ENCODE peak calls at places on chromosome 9, in five cellular contexts. Y is cardiac fibroblast, G is K562, F is foreskin fibroblast, V is pancreas. S is an unnamed sample.

GRCh38 chr9:69760278-69760610 is 433 bp upstream of the PTAR1 start:
- DNase-seq in F (no peak), Y (no peak), G (no peak), V (peak), S (no peak)

GRCh38 chr9:128688501-128689292 is at the start of gene SET:
- DNase-seq in V (peak), Y (peak), G (peak), F (peak), S (peak)

GRCh38 chr9:75889977-75890540 is 414 bp upstream of the PCSK5 start:
- DNase-seq in F (peak), G (no peak), Y (peak), V (peak), S (no peak)

GRCh38 chr9:92715488-92716231 is 45.7 kb upstream of the IPPK start:
- DNase-seq in G (peak), Y (no peak), V (no peak), F (no peak), S (no peak)

GRCh38 chr9:117416856-117417255 is 2.0 kb upstream of the ASTN2 start:
- DNase-seq in F (no peak), Y (no peak), G (no peak), V (no peak), S (no peak)

GRCh38 chr9:78612089-78612488 is 315.2 kb downstream of the PSAT1 start:
- DNase-seq in F (no peak), V (no peak), G (no peak), Y (peak), S (no peak)

GRCh38 chr9:137878146-137878941 is 762 bp downstream of the CACNA1B start:
- DNase-seq in G (peak), V (peak), Y (peak), F (no peak), S (peak)

GRCh38 chr9:99356512-99356971 is 134.5 kb downstream of the SEC61B start:
- DNase-seq in G (no peak), V (no peak), F (peak), Y (no peak), S (peak)

GRCh38 chr9:79731483-79731882 is 159.7 kb downstream of the TLE4 start:
- DNase-seq in G (no peak), F (peak), Y (no peak), V (no peak), S (peak)

GRCh38 chr9:14903040-14903439 is 7.2 kb downstream of the FREM1 start:
- DNase-seq in Y (no peak), V (no peak), F (no peak), G (no peak), S (no peak)

GRCh38 chr9:6711403-6711802 is 46.4 kb upstream of the KDM4C start:
- DNase-seq in F (peak), Y (peak), G (no peak), V (no peak), S (peak)

GRCh38 chr9:88776717-88777497 is 214.4 kb upstream of the S1PR3 start:
- DNase-seq in Y (peak), V (no peak), G (peak), F (peak), S (no peak)

GRCh38 chr9:98158071-98158791 is 34.2 kb downstream of the CORO2A start:
- DNase-seq in Y (no peak), G (no peak), V (peak), F (no peak), S (no peak)

GRCh38 chr9:129365196-129365595 is 187.1 kb upstream of the IER5L start:
- DNase-seq in V (no peak), F (no peak), G (no peak), Y (peak), S (no peak)

GRCh38 chr9:23245067-23245466 is 581.0 kb downstream of the ELAVL2 start:
- DNase-seq in V (no peak), Y (no peak), G (no peak), F (no peak), S (no peak)

GRCh38 chr9:15308511-15308910 is 1.5 kb upstream of the TTC39B start:
- DNase-seq in G (no peak), F (peak), V (no peak), Y (peak), S (no peak)

GRCh38 chr9:696332-697090 is 145.0 kb upstream of the DMRT1 start:
- DNase-seq in G (no peak), V (no peak), F (peak), Y (peak), S (no peak)

GRCh38 chr9:137462396-137463193 is 3.5 kb upstream of the NSMF start:
- DNase-seq in Y (no peak), V (peak), G (no peak), F (no peak), S (no peak)

GRCh38 chr9:35859310-35859994 is 10.7 kb downstream of the OR13J1 start:
- DNase-seq in V (no peak), Y (peak), F (peak), G (no peak), S (no peak)

GRCh38 chr9:98978231-98978681 is 34.5 kb downstream of the COL15A1 start:
- DNase-seq in V (no peak), F (no peak), Y (no peak), G (no peak), S (no peak)

GRCh38 chr9:100739208-100739607 is 161.3 kb downstream of the CAVIN4 start:
- DNase-seq in G (no peak), V (no peak), Y (no peak), F (no peak), S (no peak)

GRCh38 chr9:115046786-115047185 is 71.2 kb downstream of the TNC start:
- DNase-seq in G (no peak), Y (no peak), F (no peak), V (no peak), S (no peak)

GRCh38 chr9:134988706-134989105 is 71.0 kb upstream of the FCN1 start:
- DNase-seq in G (no peak), F (no peak), V (no peak), Y (no peak), S (no peak)

GRCh38 chr9:36820392-36820861 is 213.6 kb downstream of the PAX5 start:
- DNase-seq in F (peak), V (no peak), G (no peak), Y (peak), S (no peak)

GRCh38 chr9:127783111-127783621 is 2.7 kb upstream of the CDK9 start:
- DNase-seq in V (peak), G (no peak), Y (no peak), F (no peak), S (no peak)

GRCh38 chr9:72540348-72540873 is 19.0 kb downstream of the TMC1 start:
- DNase-seq in G (peak), F (peak), Y (peak), V (no peak), S (no peak)

GRCh38 chr9:134442486-134443168 is 116.4 kb downstream of the RXRA start:
- DNase-seq in F (peak), G (no peak), V (peak), Y (peak), S (no peak)

GRCh38 chr9:95316794-95317118 is 753 bp downstream of the FANCC start:
- DNase-seq in F (peak), V (peak), Y (peak), G (peak), S (no peak)

GRCh38 chr9:129938291-129938979 is 103.2 kb downstream of the USP20 start:
- DNase-seq in G (peak), Y (peak), F (peak), V (no peak), S (no peak)

GRCh38 chr9:133704711-133705181 is 33.4 kb downstream of the SARDH start:
- DNase-seq in F (no peak), G (no peak), V (peak), Y (no peak), S (no peak)

GRCh38 chr9:76136986-76137385 is 246.5 kb downstream of the PCSK5 start:
- DNase-seq in Y (peak), F (peak), V (no peak), G (no peak), S (no peak)

GRCh38 chr9:84996049-84996448 is 326.5 kb downstream of the NTRK2 start:
- DNase-seq in G (no peak), Y (no peak), V (no peak), F (no peak), S (no peak)

GRCh38 chr9:6450641-6451375 is 37.8 kb downstream of the UHRF2 start:
- DNase-seq in Y (no peak), G (no peak), V (no peak), F (no peak), S (no peak)

GRCh38 chr9:76912631-76913275 is 6.8 kb upstream of the PRUNE2 start:
- DNase-seq in G (peak), V (no peak), F (peak), Y (peak), S (peak)

DNA sequence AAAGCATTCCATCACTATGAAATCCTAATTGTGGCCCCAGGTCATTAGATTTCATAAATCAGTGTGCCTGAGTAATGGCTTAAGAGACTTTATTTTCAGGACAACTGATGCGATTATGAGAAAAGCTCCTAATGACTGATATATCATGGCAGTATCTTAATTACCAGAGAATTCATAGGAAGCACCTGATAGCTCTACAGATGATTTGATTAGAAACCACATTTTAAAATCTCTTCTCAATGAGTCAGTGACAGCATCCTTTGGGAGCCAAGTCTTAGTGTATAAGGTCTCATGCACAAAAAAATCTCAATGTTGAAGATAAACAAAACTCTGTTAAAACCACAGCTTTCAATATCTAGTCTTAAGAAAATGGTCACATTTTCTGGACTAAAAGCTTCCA is 613.7 kb upstream of the KLF4 start:
- DNase-seq in G (no peak), Y (peak), V (no peak), F (no peak), S (peak)
- TF ChIP-seq CTCF in G (no peak), Y (no peak), V (no peak), F (no peak), S (no peak)

GRCh38 chr9:91302831-91303230 is 58.9 kb downstream of the AUH start:
- DNase-seq in G (no peak), F (peak), V (no peak), Y (peak), S (peak)
- H3K4me3 ChIP-seq in G (no peak), F (no peak), V (no peak), Y (no peak), S (no peak)

GRCh38 chr9:83065233-83065632 is 2.3 kb upstream of the RASEF start:
- DNase-seq in F (no peak), V (no peak), Y (no peak), G (no peak), S (no peak)

GRCh38 chr9:83060557-83060956 is 2.4 kb downstream of the RASEF start:
- DNase-seq in G (no peak), F (no peak), Y (no peak), V (peak), S (peak)

GRCh38 chr9:83062011-83062652 is 810 bp downstream of the RASEF start:
- DNase-seq in V (peak), Y (peak), F (no peak), G (no peak), S (no peak)

GRCh38 chr9:83061036-83061435 is 1.9 kb downstream of the RASEF start:
- DNase-seq in Y (no peak), V (no peak), G (no peak), F (no peak), S (no peak)

GRCh38 chr9:83062653-83063527 is at the start of gene RASEF:
- DNase-seq in V (peak), G (no peak), F (no peak), Y (no peak), S (no peak)
- TF ChIP-seq CTCF in V (no peak), G (no peak), F (no peak), Y (no peak), S (no peak)

GRCh38 chr9:113596616-113597320 is 133.2 kb downstream of the RGS3 start:
- DNase-seq in G (no peak), Y (no peak), V (no peak), F (no peak), S (no peak)
- H3K4me3 ChIP-seq in G (no peak), Y (peak), V (no peak), F (peak), S (peak)

DNA sequence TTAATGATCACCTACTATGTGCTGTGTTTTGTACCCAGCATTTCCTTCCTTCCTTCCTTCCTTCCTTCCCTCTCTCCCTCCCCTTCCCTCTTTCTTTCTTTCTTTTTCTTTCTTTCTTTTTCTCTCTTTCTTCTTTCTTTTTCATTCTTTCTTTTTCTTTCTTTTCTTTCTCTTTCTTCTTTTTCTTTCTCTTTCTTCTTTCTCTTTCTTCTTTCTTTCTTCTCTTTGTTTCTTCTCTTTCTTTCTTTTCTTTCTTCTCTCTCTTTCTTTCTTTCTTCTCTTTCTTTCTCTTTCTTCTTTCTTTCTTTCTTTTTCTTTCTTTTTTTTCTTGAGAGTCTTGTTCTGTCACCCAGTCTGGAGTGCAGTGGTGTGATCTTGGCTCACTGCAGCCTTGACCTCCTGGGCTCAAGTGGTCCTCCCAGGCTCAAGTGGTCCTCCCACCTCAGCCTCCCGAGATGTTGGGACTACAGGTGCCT is 165.7 kb upstream of the MVB12B start:
- DNase-seq in Y (no peak), V (no peak), F (no peak), G (no peak), S (no peak)
- TF ChIP-seq CTCF in Y (no peak), V (no peak), F (no peak), G (no peak), S (no peak)

S was measured in retinal pigment epithelial cell.